ENCODE peak calls at places on chromosome X, in six cellular contexts. R is A549, O is K562, L is H1, Z is transverse colon, W is ovary. Y is an unnamed sample. For H3K4me1, the result is how much of the 10 kb centered on the place peaks cover.

GRCh38 chrX:44569122-44569521 is 26.5 kb upstream of the FUNDC1 start:
- DNase-seq in O (no peak), Z (no peak), L (no peak), R (no peak), W (no peak), Y (no peak)

GRCh38 chrX:72105436-72105835 is 26.3 kb downstream of the RTL5 start:
- DNase-seq in W (no peak), O (no peak), Z (no peak), L (no peak), R (no peak), Y (no peak)

GRCh38 chrX:134548257-134548732 is 88.3 kb downstream of the HPRT1 start:
- DNase-seq in R (no peak), O (no peak), W (no peak), Z (no peak), L (no peak), Y (no peak)

GRCh38 chrX:37468111-37468739 is 103.2 kb upstream of the LANCL3 start:
- DNase-seq in L (no peak), R (no peak), W (no peak), O (no peak), Z (no peak), Y (no peak)

GRCh38 chrX:102765217-102765616 is 44.7 kb downstream of the GPRASP3 start:
- DNase-seq in Z (no peak), W (no peak), L (no peak), R (no peak), O (no peak), Y (no peak)

GRCh38 chrX:12610079-12610478 is 181.1 kb upstream of the PRPS2 start:
- DNase-seq in W (no peak), O (no peak), R (no peak), L (no peak), Z (no peak), Y (no peak)

GRCh38 chrX:96551320-96551872 is 133.2 kb upstream of the DIAPH2 start:
- DNase-seq in Z (no peak), R (no peak), L (no peak), O (no peak), W (no peak), Y (no peak)

GRCh38 chrX:47283015-47283771 is 50.4 kb downstream of the USP11 start:
- DNase-seq in W (peak), R (no peak), L (no peak), Z (no peak), O (no peak), Y (peak)

GRCh38 chrX:103124284-103124683 is 31.3 kb upstream of the NXF3 start:
- DNase-seq in L (no peak), R (no peak), W (no peak), O (peak), Z (no peak), Y (no peak)

GRCh38 chrX:39996561-39996960 is 101.2 kb downstream of the BCOR start:
- DNase-seq in R (no peak), Z (no peak), W (no peak), O (no peak), L (no peak), Y (no peak)

GRCh38 chrX:69137911-69138310 is 27.3 kb downstream of the PJA1 start:
- DNase-seq in W (peak), L (no peak), R (no peak), O (no peak), Z (no peak), Y (no peak)

GRCh38 chrX:7515681-7516413 is 327.1 kb upstream of the VCX start:
- DNase-seq in L (no peak), R (no peak), W (no peak), Z (no peak), O (no peak), Y (no peak)

GRCh38 chrX:43860646-43861370 is 21.4 kb downstream of the MAOB start:
- DNase-seq in W (no peak), L (no peak), R (peak), Z (no peak), O (no peak), Y (peak)

GRCh38 chrX:124263743-124264142 is 68.7 kb upstream of the TEX13D start:
- DNase-seq in L (no peak), Z (no peak), O (no peak), R (no peak), W (no peak), Y (no peak)

GRCh38 chrX:41721590-41721989 is 2.4 kb upstream of the GPR82 start:
- DNase-seq in L (no peak), O (no peak), Z (no peak), W (no peak), R (no peak), Y (no peak)

GRCh38 chrX:13764765-13765164 is 30.2 kb downstream of the OFD1 start:
- DNase-seq in R (peak), O (no peak), Z (no peak), L (no peak), W (no peak), Y (no peak)

GRCh38 chrX:9033179-9033578 is 748 bp downstream of the FAM9B start:
- DNase-seq in O (no peak), L (no peak), R (no peak), Z (no peak), W (no peak), Y (no peak)

GRCh38 chrX:150256297-150256650 is 106.8 kb upstream of the MAMLD1 start:
- DNase-seq in R (no peak), Z (no peak), L (no peak), W (no peak), O (no peak), Y (no peak)

GRCh38 chrX:45385767-45386166 is 185.1 kb upstream of the DIPK2B start:
- DNase-seq in O (no peak), W (no peak), L (no peak), Z (no peak), R (no peak), Y (no peak)

GRCh38 chrX:72308566-72309296 is 3.0 kb upstream of the CITED1 start:
- DNase-seq in L (peak), R (peak), Z (peak), O (peak), W (peak), Y (peak)

GRCh38 chrX:20863649-20864048 is 510.6 kb upstream of the CNKSR2 start:
- DNase-seq in O (no peak), Z (no peak), R (no peak), W (no peak), L (no peak), Y (no peak)

GRCh38 chrX:131402124-131402811 is 113.2 kb upstream of the IGSF1 start:
- DNase-seq in Z (no peak), R (no peak), L (no peak), O (no peak), W (no peak), Y (no peak)

GRCh38 chrX:104189862-104190261 is 23.6 kb downstream of the FAM199X start:
- DNase-seq in W (no peak), Z (no peak), L (no peak), R (no peak), O (no peak), Y (no peak)

GRCh38 chrX:104193485-104193884 is 27.2 kb downstream of the FAM199X start:
- DNase-seq in W (no peak), O (no peak), R (no peak), L (no peak), Z (no peak), Y (no peak)

GRCh38 chrX:104195013-104195412 is 28.8 kb downstream of the FAM199X start:
- DNase-seq in L (no peak), R (no peak), Z (no peak), W (no peak), O (no peak), Y (no peak)

DNA sequence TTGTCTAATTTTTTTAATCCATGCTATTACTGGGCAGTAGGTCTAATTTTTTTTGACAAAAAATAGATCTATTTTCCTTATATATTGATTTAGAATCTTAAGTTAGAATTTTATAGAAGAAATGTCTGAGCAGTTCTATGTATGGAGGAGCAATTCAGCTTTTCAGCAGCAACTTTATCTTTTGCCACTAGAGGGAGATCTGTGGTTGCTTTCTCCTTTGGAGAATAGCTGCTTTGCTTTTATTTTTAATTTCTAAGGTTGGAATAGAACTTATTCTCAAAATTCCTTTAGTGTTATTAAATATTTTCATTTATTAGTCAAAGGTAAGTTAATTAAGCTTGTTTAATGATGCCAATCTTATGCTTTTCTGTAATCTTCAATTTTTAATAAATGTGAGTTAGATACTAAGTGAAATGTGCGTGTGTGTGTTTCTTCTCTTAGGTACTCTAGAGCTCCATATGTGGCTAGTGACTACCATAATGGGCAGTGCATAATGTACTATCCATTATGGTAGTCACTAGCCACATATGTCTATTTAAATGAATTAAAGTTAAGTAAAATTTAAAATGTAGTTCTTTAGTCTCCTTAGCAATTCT is 29.3 kb downstream of the FAM199X start:
- DNase-seq in W (no peak), L (no peak), O (peak), R (peak), Z (no peak), Y (peak)
- TF ChIP-seq CTCF in W (no peak), L (peak), O (peak), R (peak), Z (peak), Y (peak)

GRCh38 chrX:21991504-21991903 is 40.6 kb upstream of the PHEX start:
- DNase-seq in W (no peak), O (no peak), L (no peak), R (no peak), Z (no peak), Y (no peak)

GRCh38 chrX:21989415-21989814 is 42.7 kb upstream of the PHEX start:
- DNase-seq in W (no peak), L (no peak), R (no peak), Z (no peak), O (no peak), Y (no peak)

GRCh38 chrX:21993265-21993664 is 38.9 kb upstream of the PHEX start:
- DNase-seq in O (no peak), Z (peak), W (no peak), R (no peak), L (no peak), Y (no peak)

GRCh38 chrX:21986596-21986995 is 45.5 kb upstream of the PHEX start:
- DNase-seq in Z (no peak), W (no peak), R (no peak), O (no peak), L (no peak), Y (no peak)

DNA sequence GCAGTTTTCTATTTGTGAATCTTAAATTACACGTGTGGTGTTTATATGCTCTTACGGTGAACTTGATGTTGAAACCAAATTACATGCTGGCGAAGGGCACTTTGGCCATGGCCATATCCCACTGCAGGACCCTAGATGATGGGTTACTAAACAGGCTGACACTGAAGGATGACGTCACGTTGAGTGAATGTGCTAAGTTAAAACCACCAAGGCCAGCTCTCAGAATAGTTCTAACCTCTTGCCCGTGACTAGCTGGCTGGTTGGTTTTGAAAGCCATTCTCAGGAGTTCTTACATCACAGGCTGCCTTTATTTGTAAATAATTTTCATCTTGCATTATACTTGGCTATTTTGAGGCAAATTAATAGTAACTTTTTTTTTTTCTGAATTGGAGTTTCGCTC is 41.3 kb upstream of the PHEX start:
- DNase-seq in O (no peak), R (no peak), W (no peak), Z (no peak), L (no peak), Y (no peak)
- H3K4me1 ChIP-seq in O (under half), R (under half), W (under half), Z (under half), L (under half), Y (under half)

GRCh38 chrX:16664059-16664458 is 14.1 kb downstream of the S100G start:
- DNase-seq in Z (no peak), O (no peak), W (no peak), L (no peak), R (no peak), Y (no peak)

GRCh38 chrX:16664626-16665025 is 14.7 kb downstream of the S100G start:
- DNase-seq in R (no peak), O (no peak), W (no peak), L (no peak), Z (no peak), Y (no peak)

GRCh38 chrX:16665089-16665488 is 15.1 kb downstream of the S100G start:
- DNase-seq in Z (no peak), O (no peak), W (no peak), L (no peak), R (no peak), Y (no peak)

GRCh38 chrX:16662402-16662801 is 12.4 kb downstream of the S100G start:
- DNase-seq in L (no peak), R (no peak), W (no peak), O (no peak), Z (no peak), Y (no peak)

DNA sequence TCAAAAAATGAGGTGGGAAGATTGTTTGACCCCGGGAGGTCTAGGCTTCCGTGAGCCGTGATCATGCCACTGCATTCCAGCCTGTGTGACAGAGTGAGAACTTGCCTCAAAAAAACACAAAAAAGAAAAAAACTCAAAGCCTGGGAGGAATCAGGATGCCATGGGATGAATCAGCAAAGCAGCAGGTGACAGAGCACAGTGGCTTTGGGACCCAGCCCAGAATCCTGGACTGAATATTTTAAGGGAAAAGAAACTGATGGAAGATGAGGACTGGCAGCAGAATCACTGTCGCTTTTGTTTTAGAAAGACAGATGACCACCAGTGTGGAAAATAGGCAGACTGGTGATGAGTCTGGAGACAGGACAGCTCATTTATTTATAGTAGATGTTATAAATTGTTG is 16.6 kb downstream of the S100G start:
- DNase-seq in L (no peak), W (no peak), O (no peak), R (no peak), Z (no peak), Y (no peak)
- TF ChIP-seq EP300 in L (no peak), W (no peak), O (no peak), R (no peak), Z (no peak), Y (no peak)

GRCh38 chrX:49070988-49071387 is 2.8 kb downstream of the PRAF2 start:
- DNase-seq in O (no peak), L (no peak), W (no peak), Z (no peak), R (no peak), Y (no peak)
- TF ChIP-seq CTCF in O (no peak), L (no peak), W (no peak), Z (no peak), R (no peak), Y (no peak)

DNA sequence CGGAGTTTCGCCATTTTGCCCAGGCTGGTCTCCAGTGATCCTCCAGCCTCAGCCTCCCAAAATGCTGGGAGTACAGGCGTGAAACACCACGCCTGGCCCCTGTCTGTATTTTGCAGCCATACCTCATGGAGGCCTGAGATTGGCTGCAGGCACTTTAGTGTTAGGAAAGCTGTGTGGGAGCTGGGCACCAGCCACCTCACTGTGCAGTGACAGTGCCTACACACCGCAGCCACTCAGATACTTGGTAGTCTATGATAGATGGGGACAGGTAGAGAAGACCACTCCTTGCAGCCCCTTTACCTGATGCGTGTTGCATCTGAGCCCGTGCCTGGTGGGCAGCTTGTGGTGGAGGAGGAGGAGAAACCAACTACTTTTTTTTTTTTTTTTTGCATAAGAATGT is 16.3 kb downstream of the SMS start:
- DNase-seq in O (no peak), L (no peak), Z (no peak), W (no peak), R (no peak), Y (no peak)
- H3K4me1 ChIP-seq in O (under half), L (under half), Z (under half), W (under half), R (under half), Y (under half)

GRCh38 chrX:106436695-106437094 is 175.1 kb upstream of the RADX start:
- DNase-seq in Z (no peak), L (no peak), O (no peak), R (no peak), W (no peak), Y (no peak)
- TF ChIP-seq EP300 in Z (no peak), L (no peak), O (no peak), R (no peak), W (no peak), Y (no peak)

DNA sequence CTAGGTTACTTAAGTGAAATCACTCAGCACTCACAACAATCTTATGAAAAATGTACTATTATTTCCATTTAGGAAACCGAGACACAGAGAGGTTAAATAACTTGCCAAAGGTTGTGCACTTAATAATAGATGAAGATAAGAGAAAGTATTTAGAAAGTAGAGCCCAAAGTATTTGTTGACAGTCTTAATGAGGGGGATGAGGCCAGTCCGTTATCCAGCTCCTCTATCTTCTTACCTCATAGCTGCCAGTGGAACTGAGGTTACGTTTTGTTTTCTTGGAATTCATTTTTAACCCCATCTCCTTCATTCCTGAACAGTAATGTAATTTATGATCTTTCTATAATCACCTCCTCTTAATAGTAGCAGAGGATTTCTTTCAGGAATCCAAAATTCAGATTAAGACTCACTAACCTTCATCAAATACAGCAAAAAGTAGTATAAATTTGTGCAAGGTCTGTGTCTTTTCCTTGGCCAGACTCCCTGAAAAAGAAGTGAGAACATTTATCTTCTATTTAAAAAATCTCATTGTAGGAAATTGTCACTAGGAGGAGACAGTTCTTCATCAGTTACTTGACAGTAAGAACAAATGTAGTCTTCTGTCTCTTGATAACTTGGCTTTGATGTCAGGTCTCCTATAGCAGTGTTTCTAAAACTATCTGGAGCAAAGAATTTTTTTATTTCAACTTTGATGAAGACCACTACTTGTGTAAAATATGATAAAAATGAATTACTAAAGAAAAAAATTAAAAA is 35.5 kb downstream of the F8 start:
- DNase-seq in L (no peak), Z (no peak), O (no peak), W (no peak), R (no peak), Y (no peak)
- TF ChIP-seq CTCF in L (no peak), Z (no peak), O (peak), W (no peak), R (peak), Y (no peak)

Y was measured in tibial nerve.